ENCODE peak calls at places on chromosome 21, in ten cellular contexts. A is MCF 10A, L is cardiac muscle cell, G is choroid plexus epithelial cell, C is fibroblast of lung, Z is foreskin fibroblast, Y is glutamatergic neuron, X is uterus, V is RWPE1, S is spleen. P is an unnamed sample.

GRCh38 chr21:45309541-45310381 is 22.1 kb upstream of the POFUT2 start:
- DNase-seq in A (no peak), L (no peak), G (no peak), C (no peak), Z (no peak), Y (no peak), X (peak), V (no peak), S (peak), P (no peak)

GRCh38 chr21:35989185-35989735 is 71.1 kb downstream of the SETD4 start:
- DNase-seq in A (peak), L (peak), G (no peak), C (peak), Z (peak), Y (no peak), X (no peak), V (no peak), S (no peak), P (peak)

GRCh38 chr21:30044447-30045064 is 104.8 kb upstream of the GRIK1 start:
- DNase-seq in A (peak), L (peak), G (peak), C (peak), Z (peak), Y (no peak), X (no peak), V (peak), S (no peak), P (peak)

GRCh38 chr21:45385549-45386050 is 19.4 kb upstream of the COL18A1 start:
- DNase-seq in A (no peak), L (no peak), G (no peak), C (no peak), Z (peak), Y (peak), X (peak), V (no peak), S (peak), P (no peak)

GRCh38 chr21:16040601-16041000 is 310.8 kb downstream of the USP25 start:
- DNase-seq in A (peak), L (peak), G (peak), C (peak), Z (peak), Y (no peak), X (no peak), V (peak), S (no peak), P (peak)

GRCh38 chr21:15139881-15140280 is 75.1 kb upstream of the NRIP1 start:
- DNase-seq in A (no peak), L (no peak), G (no peak), C (no peak), Z (no peak), Y (no peak), X (no peak), V (no peak), S (no peak), P (no peak)

GRCh38 chr21:43772368-43772870 is 3.7 kb downstream of the CSTB start:
- DNase-seq in A (no peak), L (no peak), G (no peak), C (no peak), Z (no peak), Y (no peak), X (no peak), V (no peak), S (no peak), P (peak)

GRCh38 chr21:43188712-43189151 is 19.9 kb downstream of the CRYAA start:
- DNase-seq in A (peak), L (no peak), G (no peak), C (no peak), Z (no peak), Y (no peak), X (peak), V (no peak), S (peak), P (no peak)

GRCh38 chr21:31665397-31665796 is 5.9 kb downstream of the SOD1 start:
- DNase-seq in A (peak), L (peak), G (peak), C (peak), Z (peak), Y (no peak), X (no peak), V (no peak), S (no peak), P (peak)

GRCh38 chr21:41289431-41289830 is 27.2 kb upstream of the FAM3B start:
- DNase-seq in A (no peak), L (peak), G (peak), C (peak), Z (no peak), Y (no peak), X (no peak), V (no peak), S (no peak), P (peak)

GRCh38 chr21:43890042-43890441 is 25.0 kb downstream of the AGPAT3 start:
- DNase-seq in A (no peak), L (no peak), G (no peak), C (no peak), Z (no peak), Y (no peak), X (no peak), V (no peak), S (peak), P (no peak)

DNA sequence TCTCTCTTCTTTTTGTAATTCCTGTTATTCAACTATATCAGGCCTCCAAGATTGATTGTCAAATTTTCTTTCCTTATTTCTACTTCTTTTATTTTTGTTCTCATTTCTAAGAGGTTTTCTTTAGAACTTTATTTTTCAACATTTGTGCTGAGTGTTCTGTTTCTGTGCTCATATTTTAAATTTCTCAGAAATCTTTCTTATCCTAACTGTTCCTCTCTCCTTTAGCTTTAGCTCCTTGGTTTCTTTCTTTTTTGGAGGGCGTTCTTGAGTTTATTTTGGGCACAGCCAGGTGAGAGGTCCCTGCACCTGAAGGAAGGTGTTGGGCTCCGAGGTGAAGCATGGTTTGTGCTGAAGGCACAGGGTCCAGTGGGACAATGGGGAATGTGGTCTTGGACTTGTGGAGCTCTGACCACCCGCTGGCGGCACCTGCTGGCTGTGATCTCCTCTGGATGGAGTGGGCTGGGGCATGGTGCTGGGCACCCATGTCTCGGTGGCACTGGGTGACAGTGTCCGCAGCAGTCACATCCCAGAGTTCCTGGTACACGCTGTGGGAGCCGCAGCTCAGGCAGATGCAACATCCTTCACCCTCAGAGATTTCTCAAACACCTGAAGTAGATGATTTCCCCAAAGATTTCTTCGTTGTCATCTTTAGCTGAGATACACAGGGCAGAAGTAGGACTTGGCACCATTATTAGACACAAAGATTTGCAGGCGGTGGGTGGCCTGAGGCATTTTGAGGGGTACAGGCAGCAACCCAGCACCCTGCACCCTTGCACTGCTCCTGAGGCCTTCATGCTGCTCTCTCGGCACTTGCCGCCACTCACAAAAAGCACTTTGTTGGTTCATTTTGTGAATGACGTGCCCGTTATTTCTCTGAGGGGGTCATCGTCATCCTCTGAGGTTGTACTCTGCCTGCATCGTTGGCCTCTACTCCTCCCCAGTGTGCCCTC is 38.2 kb upstream of the DIP2A start:
- DNase-seq in A (no peak), L (no peak), G (no peak), C (no peak), Z (peak), Y (no peak), X (no peak), V (no peak), S (peak), P (no peak)
- TF ChIP-seq CTCF in A (no peak), L (no peak), G (peak), C (no peak), Z (no peak), Y (no peak), X (no peak), V (no peak), S (no peak), P (no peak)

GRCh38 chr21:38329176-38329575 is 72.4 kb downstream of the KCNJ15 start:
- DNase-seq in A (no peak), L (no peak), G (no peak), C (no peak), Z (no peak), Y (no peak), X (no peak), V (no peak), S (no peak), P (no peak)

GRCh38 chr21:38337793-38338192 is 81.0 kb downstream of the KCNJ15 start:
- DNase-seq in A (no peak), L (no peak), G (no peak), C (no peak), Z (no peak), Y (no peak), X (no peak), V (peak), S (no peak), P (peak)

GRCh38 chr21:38334866-38335265 is 78.1 kb downstream of the KCNJ15 start:
- DNase-seq in A (no peak), L (no peak), G (no peak), C (no peak), Z (no peak), Y (no peak), X (no peak), V (no peak), S (no peak), P (no peak)

GRCh38 chr21:38330671-38331070 is 73.9 kb downstream of the KCNJ15 start:
- DNase-seq in A (no peak), L (no peak), G (no peak), C (no peak), Z (peak), Y (no peak), X (no peak), V (no peak), S (no peak), P (no peak)

DNA sequence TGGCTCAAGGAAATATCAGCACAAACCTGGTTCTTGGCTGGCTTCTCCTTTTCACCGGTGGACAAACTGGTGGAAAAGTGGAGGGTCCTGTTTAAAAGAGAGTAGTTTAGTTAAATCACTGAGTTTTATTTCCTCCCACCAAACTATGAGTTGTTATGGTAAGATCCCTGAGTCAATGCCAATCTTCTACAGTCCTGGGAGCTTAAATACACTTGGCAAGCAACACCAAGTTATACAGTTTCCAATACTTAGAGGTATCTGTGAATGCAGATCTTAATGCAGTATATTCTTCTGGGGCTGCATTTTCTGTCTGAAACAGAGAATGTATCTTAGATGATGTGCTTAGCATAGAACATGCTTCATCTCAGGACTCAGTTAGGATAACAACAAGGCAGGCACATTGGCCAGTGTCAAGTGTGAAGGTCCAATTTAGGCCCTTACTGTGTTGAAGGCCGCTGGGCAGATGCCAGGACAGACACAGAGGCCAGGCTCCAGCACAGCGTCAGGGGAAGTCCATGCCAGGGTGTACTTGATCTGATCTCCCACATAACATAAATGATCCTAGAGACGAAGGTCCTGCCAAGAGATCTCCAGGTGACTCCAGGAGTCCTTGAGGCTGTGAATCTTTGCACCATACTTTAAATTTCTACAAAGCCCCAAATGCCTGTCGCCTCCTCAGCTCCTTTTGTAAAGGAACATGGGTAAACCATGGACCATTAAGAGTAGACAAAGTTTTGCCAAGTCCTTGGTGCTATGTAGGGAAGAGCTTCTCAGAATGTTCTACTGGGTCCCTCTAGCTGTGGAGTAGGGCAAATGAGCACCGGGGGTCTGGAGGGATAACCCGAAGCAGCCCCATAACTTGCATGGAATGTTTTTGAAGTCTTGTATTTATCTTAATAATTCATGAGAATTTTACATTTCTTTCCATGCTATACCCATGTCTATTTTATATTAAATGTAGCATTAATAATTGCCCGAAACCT is 76.8 kb downstream of the KCNJ15 start:
- DNase-seq in A (peak), L (peak), G (peak), C (no peak), Z (peak), Y (no peak), X (no peak), V (no peak), S (no peak), P (no peak)
- TF ChIP-seq CTCF in A (peak), L (peak), G (peak), C (peak), Z (peak), Y (no peak), X (no peak), V (no peak), S (no peak), P (no peak)

GRCh38 chr21:37699024-37699770 is 217.1 kb downstream of the KCNJ6 start:
- DNase-seq in A (no peak), L (no peak), G (no peak), C (no peak), Z (no peak), Y (no peak), X (no peak), V (no peak), S (no peak), P (no peak)

GRCh38 chr21:37696936-37697335 is 219.3 kb downstream of the KCNJ6 start:
- DNase-seq in A (no peak), L (no peak), G (no peak), C (no peak), Z (no peak), Y (no peak), X (no peak), V (no peak), S (no peak), P (no peak)

GRCh38 chr21:37702241-37702640 is 214.0 kb downstream of the KCNJ6 start:
- DNase-seq in A (no peak), L (no peak), G (no peak), C (no peak), Z (no peak), Y (no peak), X (no peak), V (no peak), S (no peak), P (no peak)

GRCh38 chr21:37704751-37705150 is 211.5 kb downstream of the KCNJ6 start:
- DNase-seq in A (no peak), L (no peak), G (no peak), C (no peak), Z (no peak), Y (no peak), X (no peak), V (no peak), S (no peak), P (no peak)

GRCh38 chr21:37700641-37701202 is 215.5 kb downstream of the KCNJ6 start:
- DNase-seq in A (peak), L (peak), G (peak), C (peak), Z (peak), Y (peak), X (no peak), V (peak), S (no peak), P (peak)
- TF ChIP-seq CTCF in A (peak), L (peak), G (peak), C (peak), Z (peak), Y (peak), X (peak), V (peak), S (peak), P (peak)

DNA sequence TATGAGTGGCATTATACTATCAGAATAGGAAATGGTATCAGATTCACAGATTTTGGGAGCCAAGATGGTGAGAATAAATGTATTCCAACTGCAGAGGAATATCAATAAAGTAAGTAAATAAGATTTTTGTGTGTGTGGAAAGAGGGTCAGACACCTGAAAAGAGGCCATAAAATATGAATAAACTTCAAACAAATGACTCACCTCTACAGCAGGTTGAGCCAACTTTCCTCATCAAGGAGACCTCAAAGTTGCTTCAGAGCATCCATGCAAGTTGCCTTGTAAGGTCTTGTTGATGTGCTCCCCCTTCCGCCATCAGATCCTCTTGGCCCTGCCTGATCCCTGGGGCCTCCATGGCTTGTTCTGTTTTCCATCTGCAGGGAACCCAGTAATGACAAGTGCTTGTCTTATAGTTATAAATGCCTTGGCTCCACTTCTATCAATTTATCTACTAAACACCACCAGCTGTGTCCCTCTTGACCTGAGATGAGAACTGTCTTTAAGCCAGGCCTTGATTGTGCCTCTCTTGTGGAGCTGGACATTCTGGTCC is 775.6 kb downstream of the LTN1 start:
- DNase-seq in A (peak), L (no peak), G (no peak), C (no peak), Z (no peak), Y (no peak), X (no peak), V (no peak), S (no peak), P (peak)
- TF ChIP-seq CTCF in A (no peak), L (no peak), G (no peak), C (no peak), Z (no peak), Y (no peak), X (no peak), V (no peak), S (no peak), P (no peak)

DNA sequence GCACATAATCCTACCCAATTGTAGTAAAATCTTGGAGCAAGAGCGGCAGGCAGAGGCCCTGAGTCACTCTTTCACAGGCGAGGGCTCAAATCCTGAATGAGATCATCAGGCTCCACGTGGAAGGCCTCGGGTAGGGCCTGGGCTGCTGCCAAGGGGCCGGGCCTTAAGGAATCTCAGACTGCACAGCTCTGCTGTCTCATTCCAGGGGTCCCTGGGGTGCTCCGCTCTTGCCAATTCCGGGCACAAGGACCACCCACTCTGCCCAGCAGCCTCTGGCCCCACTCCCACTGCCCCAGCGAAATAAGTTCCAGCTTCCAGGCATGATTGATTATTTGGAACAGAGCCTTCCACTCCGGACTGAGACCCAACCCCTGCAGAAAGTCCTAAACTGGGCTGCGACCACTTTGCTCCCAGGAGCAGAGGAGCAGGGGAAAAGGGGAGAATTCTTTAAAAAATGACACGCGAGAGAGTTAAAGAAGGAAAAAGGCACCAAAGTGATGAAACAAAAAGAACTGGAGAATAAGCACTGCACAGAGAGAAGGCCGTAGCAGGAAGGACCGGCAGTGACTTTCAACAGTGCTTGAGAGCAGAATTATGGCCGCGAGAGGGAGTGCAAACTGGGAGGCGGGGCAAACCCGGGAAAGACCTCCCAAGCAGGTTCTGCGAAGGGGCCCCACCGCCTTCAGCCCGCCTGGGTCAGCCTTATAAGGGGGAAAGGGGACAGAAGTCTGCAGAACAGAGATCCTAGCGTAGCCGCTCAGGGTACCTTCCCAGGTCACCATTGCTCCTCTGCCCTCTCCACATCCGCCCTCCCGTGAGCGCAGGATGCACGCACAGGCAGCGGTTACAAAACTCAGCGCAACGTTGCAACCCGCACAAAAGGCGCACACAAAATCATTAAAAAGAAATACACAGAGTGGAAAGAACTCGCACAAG is 2.0 kb downstream of the ADAMTS1 start:
- DNase-seq in A (peak), L (peak), G (peak), C (peak), Z (peak), Y (peak), X (peak), V (peak), S (peak), P (peak)
- TF ChIP-seq CTCF in A (peak), L (peak), G (peak), C (no peak), Z (peak), Y (no peak), X (peak), V (peak), S (no peak), P (peak)

GRCh38 chr21:18970416-18970815 is 566.8 kb upstream of the TMPRSS15 start:
- DNase-seq in A (no peak), L (no peak), G (no peak), C (no peak), Z (no peak), Y (no peak), X (no peak), V (no peak), S (no peak), P (no peak)
- TF ChIP-seq CTCF in A (no peak), L (no peak), G (no peak), C (no peak), Z (no peak), Y (no peak), X (no peak), V (no peak), S (no peak), P (no peak)

GRCh38 chr21:25350056-25350455 is 257.2 kb downstream of the MRPL39 start:
- DNase-seq in A (peak), L (peak), G (peak), C (peak), Z (peak), Y (peak), X (no peak), V (no peak), S (no peak), P (peak)
- TF ChIP-seq CTCF in A (peak), L (peak), G (peak), C (peak), Z (peak), Y (peak), X (no peak), V (peak), S (no peak), P (peak)

P was measured in epithelial cell of esophagus.